ENCODE peak calls at places on chromosomes 2 and 18, in nine cellular contexts. L is sigmoid colon, R is GM12865, C is right lobe of liver, Y is fibroblast of the aortic adventitia, N is nephron progenitor cell, Q is fibroblast of villous mesenchyme, U is tibial artery, A is upper lobe of right lung. Z is an unnamed sample.

GRCh38 chr2:58739033-58739432 is 497.9 kb upstream of the FANCL start:
- DNase-seq in N (no peak), L (no peak), Y (no peak), Q (no peak), R (no peak), U (no peak), C (no peak), A (no peak), Z (no peak)

GRCh38 chr2:61465045-61465444 is 5.8 kb downstream of the USP34 start:
- DNase-seq in C (no peak), Y (no peak), R (no peak), U (no peak), Q (no peak), A (no peak), L (no peak), N (no peak), Z (no peak)

GRCh38 chr2:3169106-3169870 is 208.3 kb downstream of the EIPR1 start:
- DNase-seq in Q (peak), C (peak), U (peak), Y (peak), L (peak), N (no peak), A (peak), R (no peak), Z (peak)

GRCh38 chr2:62175728-62176127 is 20.2 kb upstream of the B3GNT2 start:
- DNase-seq in Y (no peak), R (no peak), A (no peak), N (no peak), C (no peak), Q (no peak), L (no peak), U (no peak), Z (no peak)

GRCh38 chr2:114546511-114546910 is 104.1 kb downstream of the DPP10 start:
- DNase-seq in C (no peak), N (no peak), R (no peak), Q (no peak), L (no peak), U (no peak), A (no peak), Y (no peak), Z (no peak)

GRCh38 chr2:11998218-11998617 is 251.8 kb downstream of the LPIN1 start:
- DNase-seq in Q (peak), N (no peak), U (no peak), L (no peak), A (no peak), R (peak), C (no peak), Y (peak), Z (peak)

GRCh38 chr18:49447810-49448745 is 12.4 kb downstream of the DYM start:
- DNase-seq in Q (peak), U (no peak), C (no peak), R (peak), A (no peak), Y (peak), N (peak), L (no peak), Z (peak)

GRCh38 chr2:214710729-214711128 is 98.8 kb downstream of the BARD1 start:
- DNase-seq in U (no peak), N (no peak), R (no peak), Q (no peak), L (no peak), Y (no peak), C (no peak), A (no peak), Z (no peak)

GRCh38 chr2:167342769-167343168 is 454.5 kb downstream of the XIRP2 start:
- DNase-seq in C (no peak), Q (no peak), R (no peak), N (no peak), Y (no peak), A (no peak), L (no peak), U (no peak), Z (peak)

GRCh38 chr2:205496777-205497176 is 185.5 kb upstream of the NRP2 start:
- DNase-seq in L (no peak), A (no peak), R (no peak), C (no peak), Q (peak), Y (peak), N (no peak), U (no peak), Z (peak)

GRCh38 chr2:13495039-13495438 is 778.3 kb downstream of the TRIB2 start:
- DNase-seq in C (no peak), L (no peak), Q (no peak), A (no peak), N (no peak), R (no peak), Y (no peak), U (no peak), Z (no peak)

GRCh38 chr18:11872479-11873136 is 21.4 kb downstream of the CHMP1B start:
- DNase-seq in A (no peak), Y (peak), N (no peak), U (peak), Q (no peak), C (no peak), R (peak), L (no peak), Z (peak)
- TF ChIP-seq CTCF in A (peak), Y (peak), N (no peak), U (no peak), Q (peak), C (peak), R (peak), L (no peak), Z (peak)

GRCh38 chr2:173400760-173401159 is 46.1 kb downstream of the CDCA7 start:
- DNase-seq in C (no peak), Y (no peak), Q (no peak), A (no peak), N (no peak), L (no peak), U (no peak), R (peak), Z (peak)
- TF ChIP-seq CTCF in C (no peak), Y (peak), Q (peak), A (no peak), N (no peak), L (no peak), U (no peak), R (peak), Z (peak)

GRCh38 chr2:74504591-74504990 is 2.9 kb downstream of the PCGF1 start:
- DNase-seq in R (no peak), L (no peak), N (no peak), A (no peak), Y (no peak), C (no peak), Q (no peak), U (no peak), Z (no peak)

GRCh38 chr2:74502147-74502719 is 2.8 kb upstream of the LBX2 start:
- DNase-seq in A (no peak), Y (no peak), L (no peak), Q (no peak), C (peak), R (no peak), N (peak), U (no peak), Z (no peak)

GRCh38 chr2:74501335-74502071 is 2.1 kb upstream of the LBX2 start:
- DNase-seq in A (no peak), L (no peak), C (no peak), Y (no peak), R (no peak), U (no peak), N (peak), Q (no peak), Z (no peak)

GRCh38 chr2:74503506-74504475 is 3.7 kb downstream of the PCGF1 start:
- DNase-seq in N (peak), A (no peak), Y (no peak), L (no peak), R (no peak), U (no peak), Q (no peak), C (peak), Z (peak)

DNA sequence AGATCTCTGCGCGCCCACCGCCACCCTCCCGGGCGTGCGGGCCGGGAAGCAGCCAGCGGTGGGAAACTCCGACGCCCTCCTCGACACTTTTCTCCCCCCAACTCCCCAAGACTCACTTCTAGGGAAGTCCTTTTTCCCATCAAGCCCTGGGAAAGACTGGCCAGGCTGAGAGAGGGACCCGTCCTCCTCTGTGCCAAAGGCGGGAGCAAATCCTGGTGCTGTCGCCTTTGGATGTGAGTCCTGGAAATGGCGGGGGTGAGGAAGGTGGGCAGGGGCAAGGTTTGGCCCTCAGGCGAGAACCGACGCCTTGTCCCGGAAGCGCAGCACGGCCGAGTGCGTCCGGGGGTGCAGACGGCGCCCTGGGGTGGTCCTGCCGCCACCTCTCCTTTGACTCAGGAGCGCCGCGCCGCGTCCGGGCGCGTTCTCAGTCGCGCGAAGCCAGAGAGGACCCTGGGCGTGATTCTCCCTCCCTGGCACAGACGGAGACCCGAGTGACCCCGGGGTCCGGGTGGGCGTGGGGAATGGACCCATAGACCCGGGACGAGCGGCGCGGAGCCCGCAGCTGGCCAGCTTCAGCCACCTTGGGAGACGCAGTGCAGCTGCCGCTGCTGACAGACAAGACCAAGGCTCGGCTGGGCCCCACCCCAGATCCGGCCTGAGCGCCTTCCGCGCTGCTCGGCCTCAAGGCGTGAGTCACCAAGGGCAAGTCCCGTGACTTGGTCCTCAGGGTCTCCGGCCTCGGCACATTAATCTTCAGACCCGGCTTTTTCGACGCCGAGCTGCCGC is 3.5 kb upstream of the LBX2 start:
- DNase-seq in L (peak), A (peak), R (peak), C (peak), N (peak), Y (peak), Q (peak), U (peak), Z (peak)
- TF ChIP-seq CTCF in L (no peak), A (peak), R (peak), C (peak), N (no peak), Y (peak), Q (peak), U (no peak), Z (peak)

DNA sequence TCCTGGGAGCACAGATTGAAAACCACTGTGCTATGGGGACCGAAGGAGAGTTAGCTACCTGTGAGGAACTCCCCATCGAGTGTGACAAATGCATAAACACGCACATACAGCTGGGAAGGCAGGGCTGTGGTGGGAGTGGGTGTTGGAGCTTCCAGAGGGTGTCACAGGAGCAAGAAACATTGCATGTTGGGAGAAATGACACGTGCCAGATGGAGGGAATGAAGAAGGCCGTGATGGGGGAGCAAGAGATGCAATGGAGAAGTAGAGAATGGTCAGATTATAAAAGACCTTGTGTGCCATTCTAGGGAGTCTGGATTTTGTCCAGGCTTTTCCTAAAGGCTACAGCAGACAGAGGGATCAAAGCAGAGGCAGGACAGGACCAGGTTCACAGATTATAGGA is 91.1 kb upstream of the NDUFV2 start:
- DNase-seq in Y (no peak), N (no peak), R (no peak), A (no peak), Q (no peak), U (no peak), C (no peak), L (no peak), Z (no peak)
- TF ChIP-seq CTCF in Y (no peak), N (no peak), R (no peak), A (no peak), Q (no peak), U (no peak), C (no peak), L (no peak), Z (no peak)

Z was measured in fibroblast of pulmonary artery.